ENCODE peak calls at places on chromosomes 6 and 20, in nine cellular contexts. One of them, this sample, is unnamed.

GRCh38 chr6:159062564-159062945 is 17.8 kb upstream of the TAGAP start:
- DNase-seq in breast epithelium: no peak
- DNase-seq in GM13976: peak; percentile 45
- DNase-seq in endothelial cell: no peak
- DNase-seq in GM13977: peak; percentile 46
- DNase-seq in uterus: no peak
- DNase-seq in OCI-LY7: peak; percentile 49
- DNase-seq in omental fat pad: no peak
- DNase-seq in tibial artery: no peak
- DNase-seq in this sample: peak; percentile 43

GRCh38 chr6:100202417-100203194 is 208.6 kb upstream of the MCHR2 start:
- DNase-seq in GM13977: no peak
- DNase-seq in OCI-LY7: no peak
- DNase-seq in tibial artery: no peak
- DNase-seq in omental fat pad: no peak
- DNase-seq in uterus: no peak
- DNase-seq in GM13976: no peak
- DNase-seq in breast epithelium: no peak
- DNase-seq in endothelial cell: no peak
- DNase-seq in this sample: no peak

GRCh38 chr6:80331522-80331921 is 225.1 kb downstream of the BCKDHB start:
- DNase-seq in tibial artery: no peak
- DNase-seq in breast epithelium: no peak
- DNase-seq in OCI-LY7: no peak
- DNase-seq in endothelial cell: no peak
- DNase-seq in uterus: no peak
- DNase-seq in omental fat pad: no peak
- DNase-seq in GM13976: no peak
- DNase-seq in GM13977: no peak
- DNase-seq in this sample: no peak

GRCh38 chr6:167331565-167331964 is 6.7 kb downstream of the TTLL2 start:
- DNase-seq in uterus: no peak
- DNase-seq in GM13977: no peak
- DNase-seq in breast epithelium: no peak
- DNase-seq in tibial artery: no peak
- DNase-seq in omental fat pad: no peak
- DNase-seq in GM13976: no peak
- DNase-seq in endothelial cell: no peak
- DNase-seq in OCI-LY7: no peak
- DNase-seq in this sample: no peak

GRCh38 chr20:61539706-61540360 is 287.8 kb downstream of the CDH4 start:
- DNase-seq in omental fat pad: no peak
- DNase-seq in GM13976: no peak
- DNase-seq in GM13977: no peak
- DNase-seq in uterus: no peak
- DNase-seq in OCI-LY7: no peak
- DNase-seq in endothelial cell: no peak
- DNase-seq in breast epithelium: no peak
- DNase-seq in tibial artery: no peak
- DNase-seq in this sample: no peak

GRCh38 chr6:119481098-119481497 is 131.5 kb upstream of the MAN1A1 start:
- DNase-seq in endothelial cell: no peak
- DNase-seq in breast epithelium: no peak
- DNase-seq in GM13977: no peak
- DNase-seq in GM13976: no peak
- DNase-seq in omental fat pad: no peak
- DNase-seq in tibial artery: no peak
- DNase-seq in uterus: no peak
- DNase-seq in OCI-LY7: no peak
- DNase-seq in this sample: no peak

GRCh38 chr6:105810105-105810921 is 275.8 kb upstream of the PRDM1 start:
- DNase-seq in OCI-LY7: no peak
- DNase-seq in GM13976: no peak
- DNase-seq in breast epithelium: no peak
- DNase-seq in omental fat pad: no peak
- DNase-seq in GM13977: no peak
- DNase-seq in uterus: peak; percentile 20
- DNase-seq in endothelial cell: no peak
- DNase-seq in tibial artery: no peak
- DNase-seq in this sample: peak; percentile 23

GRCh38 chr6:37807656-37808055 is 11.9 kb upstream of the ZFAND3 start:
- DNase-seq in tibial artery: no peak
- DNase-seq in omental fat pad: no peak
- DNase-seq in endothelial cell: no peak
- DNase-seq in uterus: no peak
- DNase-seq in breast epithelium: no peak
- DNase-seq in OCI-LY7: no peak
- DNase-seq in GM13977: no peak
- DNase-seq in GM13976: no peak
- DNase-seq in this sample: no peak

GRCh38 chr20:63697868-63698545 is 1.6 kb downstream of the TNFRSF6B start:
- DNase-seq in GM13976: no peak
- DNase-seq in OCI-LY7: no peak
- DNase-seq in breast epithelium: peak; percentile 49
- DNase-seq in tibial artery: peak; percentile 67
- DNase-seq in GM13977: no peak
- DNase-seq in endothelial cell: peak; percentile 8
- DNase-seq in uterus: no peak
- DNase-seq in omental fat pad: no peak
- DNase-seq in this sample: no peak

GRCh38 chr6:155779421-155779820 is 323.8 kb upstream of the NOX3 start:
- DNase-seq in omental fat pad: no peak
- DNase-seq in GM13976: no peak
- DNase-seq in OCI-LY7: no peak
- DNase-seq in endothelial cell: no peak
- DNase-seq in GM13977: no peak
- DNase-seq in uterus: no peak
- DNase-seq in breast epithelium: no peak
- DNase-seq in tibial artery: no peak
- DNase-seq in this sample: no peak

GRCh38 chr20:21127201-21127981 is 1.5 kb downstream of the KIZ start:
- DNase-seq in GM13977: no peak
- DNase-seq in uterus: no peak
- DNase-seq in omental fat pad: no peak
- DNase-seq in OCI-LY7: no peak
- DNase-seq in tibial artery: no peak
- DNase-seq in breast epithelium: no peak
- DNase-seq in endothelial cell: no peak
- DNase-seq in GM13976: no peak
- DNase-seq in this sample: no peak

GRCh38 chr6:68313911-68314310 is 321.2 kb upstream of the ADGRB3 start:
- DNase-seq in breast epithelium: no peak
- DNase-seq in GM13977: no peak
- DNase-seq in GM13976: no peak
- DNase-seq in OCI-LY7: no peak
- DNase-seq in uterus: no peak
- DNase-seq in tibial artery: no peak
- DNase-seq in endothelial cell: no peak
- DNase-seq in omental fat pad: no peak
- DNase-seq in this sample: no peak

GRCh38 chr6:125701354-125701668 is 48.1 kb upstream of the HEY2 start:
- DNase-seq in breast epithelium: no peak
- DNase-seq in OCI-LY7: no peak
- DNase-seq in GM13976: no peak
- DNase-seq in endothelial cell: no peak
- DNase-seq in tibial artery: no peak
- DNase-seq in omental fat pad: no peak
- DNase-seq in GM13977: no peak
- DNase-seq in uterus: no peak
- DNase-seq in this sample: no peak

GRCh38 chr6:41680182-41680965 is 42.1 kb downstream of the MDFI start:
- DNase-seq in uterus: no peak
- DNase-seq in tibial artery: peak; percentile 49
- DNase-seq in omental fat pad: no peak
- DNase-seq in GM13976: no peak
- DNase-seq in endothelial cell: no peak
- DNase-seq in breast epithelium: no peak
- DNase-seq in OCI-LY7: no peak
- DNase-seq in GM13977: no peak
- DNase-seq in this sample: no peak

GRCh38 chr20:17767624-17768023 is 67.9 kb downstream of the BANF2 start:
- DNase-seq in endothelial cell: no peak
- DNase-seq in GM13977: no peak
- DNase-seq in uterus: no peak
- DNase-seq in tibial artery: no peak
- DNase-seq in omental fat pad: no peak
- DNase-seq in OCI-LY7: no peak
- DNase-seq in breast epithelium: no peak
- DNase-seq in GM13976: no peak
- DNase-seq in this sample: no peak

GRCh38 chr6:49550413-49551125 is at the start of gene C6orf141:
- DNase-seq in omental fat pad: no peak
- DNase-seq in breast epithelium: peak; percentile 63
- DNase-seq in uterus: no peak
- DNase-seq in endothelial cell: peak; percentile 21
- DNase-seq in GM13977: peak; percentile 61
- DNase-seq in GM13976: peak; percentile 65
- DNase-seq in OCI-LY7: no peak
- DNase-seq in tibial artery: no peak
- DNase-seq in this sample: peak; percentile 68

GRCh38 chr6:132005177-132005576 is 54.0 kb upstream of the CCN2 start:
- DNase-seq in uterus: no peak
- DNase-seq in breast epithelium: no peak
- DNase-seq in omental fat pad: no peak
- DNase-seq in GM13976: no peak
- DNase-seq in endothelial cell: no peak
- DNase-seq in OCI-LY7: no peak
- DNase-seq in tibial artery: no peak
- DNase-seq in GM13977: no peak
- DNase-seq in this sample: no peak

GRCh38 chr20:45138451-45139300 is 14.4 kb upstream of the WFDC12 start:
- DNase-seq in endothelial cell: peak; percentile 70
- DNase-seq in GM13977: peak; percentile 41
- DNase-seq in tibial artery: no peak
- DNase-seq in uterus: no peak
- DNase-seq in GM13976: peak; percentile 53
- DNase-seq in breast epithelium: peak; percentile 67
- DNase-seq in omental fat pad: peak; percentile 35
- DNase-seq in OCI-LY7: peak; percentile 44
- DNase-seq in this sample: peak; percentile 46

GRCh38 chr20:33915726-33916331 is 77.9 kb upstream of the RALY start:
- DNase-seq in endothelial cell: peak; percentile 46
- DNase-seq in GM13976: peak; percentile 72
- DNase-seq in OCI-LY7: peak; percentile 58
- DNase-seq in GM13977: peak; percentile 70
- DNase-seq in breast epithelium: no peak
- DNase-seq in tibial artery: no peak
- DNase-seq in omental fat pad: no peak
- DNase-seq in uterus: no peak
- DNase-seq in this sample: peak; percentile 58

DNA sequence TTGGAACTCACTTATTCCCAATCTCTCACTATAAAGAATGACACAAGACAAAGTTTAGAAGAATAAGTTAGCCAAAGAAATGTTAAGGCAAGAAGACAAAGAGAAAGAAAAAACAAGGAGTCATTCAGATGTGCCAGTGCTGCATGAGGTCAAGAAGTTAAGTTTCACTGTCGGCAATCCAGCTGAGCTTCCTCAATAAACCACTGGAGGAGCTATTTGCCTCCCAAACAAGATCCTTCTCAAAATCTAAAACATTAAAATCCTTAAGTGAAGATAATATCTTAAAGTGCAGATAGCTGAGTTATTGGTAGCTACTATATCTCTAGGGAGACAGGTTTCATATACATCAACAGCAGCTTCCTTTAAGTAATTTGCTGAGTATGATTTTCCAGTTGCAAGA is 512.3 kb downstream of the HDGFL1 start:
- DNase-seq in GM13977: no peak
- DNase-seq in GM13976: no peak
- DNase-seq in endothelial cell: no peak
- DNase-seq in OCI-LY7: no peak
- DNase-seq in omental fat pad: no peak
- DNase-seq in tibial artery: no peak
- DNase-seq in breast epithelium: no peak
- DNase-seq in uterus: no peak
- DNase-seq in this sample: no peak
- TF ChIP-seq CTCF in GM13977: no peak
- TF ChIP-seq CTCF in GM13976: no peak
- TF ChIP-seq CTCF in endothelial cell: no peak
- TF ChIP-seq CTCF in OCI-LY7: peak; percentile 36
- TF ChIP-seq CTCF in omental fat pad: no peak
- TF ChIP-seq CTCF in tibial artery: no peak
- TF ChIP-seq CTCF in breast epithelium: no peak
- TF ChIP-seq CTCF in uterus: no peak
- TF ChIP-seq CTCF in this sample: no peak

GRCh38 chr20:36792422-36792821 is 18.9 kb upstream of the DSN1 start:
- DNase-seq in GM13977: peak; percentile 68
- DNase-seq in tibial artery: peak; percentile 80
- DNase-seq in OCI-LY7: peak; percentile 83
- DNase-seq in omental fat pad: no peak
- DNase-seq in breast epithelium: no peak
- DNase-seq in endothelial cell: peak; percentile 19
- DNase-seq in GM13976: no peak
- DNase-seq in uterus: peak; percentile 42
- DNase-seq in this sample: peak; percentile 73
- TF ChIP-seq CTCF in GM13977: peak; percentile 40
- TF ChIP-seq CTCF in tibial artery: peak; percentile 45
- TF ChIP-seq CTCF in OCI-LY7: peak; percentile 81
- TF ChIP-seq CTCF in omental fat pad: no peak
- TF ChIP-seq CTCF in breast epithelium: no peak
- TF ChIP-seq CTCF in endothelial cell: no peak
- TF ChIP-seq CTCF in GM13976: no peak
- TF ChIP-seq CTCF in uterus: no peak
- TF ChIP-seq CTCF in this sample: peak; percentile 43

DNA sequence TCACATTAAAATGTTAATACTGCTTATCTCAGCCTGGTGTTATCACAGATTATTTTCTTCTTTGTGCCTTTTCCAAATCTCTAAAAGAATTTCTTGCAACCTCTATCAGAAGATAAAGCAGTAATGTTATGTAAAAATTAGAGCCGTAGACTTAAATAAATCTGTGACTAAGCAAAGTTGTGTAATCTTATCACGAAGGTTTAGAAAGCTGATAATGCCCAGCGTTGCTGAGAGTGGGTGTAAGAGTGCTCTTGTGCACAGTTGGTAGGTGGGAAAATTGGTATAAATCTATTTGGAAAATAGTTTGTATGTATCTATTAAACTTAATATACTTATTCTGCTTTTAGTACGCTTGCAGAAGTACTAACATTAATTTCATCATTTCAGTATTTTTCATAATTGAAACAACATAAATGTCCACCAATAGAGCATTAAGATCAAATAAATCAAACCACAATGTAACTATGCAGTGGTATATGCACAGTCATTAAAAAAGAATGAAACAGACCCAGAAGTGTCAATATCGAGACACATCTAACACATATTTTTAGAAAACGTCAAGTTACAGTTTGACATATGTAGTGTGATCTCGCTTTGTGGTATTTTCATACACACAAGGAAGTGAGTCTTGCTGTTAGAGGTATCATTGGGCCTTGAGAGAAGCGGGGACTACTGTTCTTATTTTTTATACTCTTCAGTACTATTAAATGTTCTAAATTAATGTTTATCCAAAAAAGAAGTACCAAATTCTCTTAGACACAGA is 54.4 kb upstream of the PBOV1 start:
- DNase-seq in tibial artery: no peak
- DNase-seq in omental fat pad: no peak
- DNase-seq in GM13976: no peak
- DNase-seq in OCI-LY7: no peak
- DNase-seq in GM13977: no peak
- DNase-seq in endothelial cell: no peak
- DNase-seq in breast epithelium: no peak
- DNase-seq in uterus: no peak
- DNase-seq in this sample: no peak
- TF ChIP-seq CTCF in tibial artery: no peak
- TF ChIP-seq CTCF in omental fat pad: no peak
- TF ChIP-seq CTCF in GM13976: no peak
- TF ChIP-seq CTCF in OCI-LY7: no peak
- TF ChIP-seq CTCF in GM13977: no peak
- TF ChIP-seq CTCF in endothelial cell: no peak
- TF ChIP-seq CTCF in breast epithelium: no peak
- TF ChIP-seq CTCF in uterus: no peak
- TF ChIP-seq CTCF in this sample: no peak

GRCh38 chr20:38392356-38392755 is 42.8 kb downstream of the SNHG17 start:
- DNase-seq in OCI-LY7: no peak
- DNase-seq in endothelial cell: no peak
- DNase-seq in omental fat pad: no peak
- DNase-seq in tibial artery: no peak
- DNase-seq in GM13976: no peak
- DNase-seq in uterus: no peak
- DNase-seq in breast epithelium: no peak
- DNase-seq in GM13977: no peak
- DNase-seq in this sample: no peak
- TF ChIP-seq CTCF in OCI-LY7: no peak
- TF ChIP-seq CTCF in endothelial cell: no peak
- TF ChIP-seq CTCF in omental fat pad: no peak
- TF ChIP-seq CTCF in tibial artery: no peak
- TF ChIP-seq CTCF in GM13976: no peak
- TF ChIP-seq CTCF in uterus: no peak
- TF ChIP-seq CTCF in breast epithelium: no peak
- TF ChIP-seq CTCF in GM13977: no peak
- TF ChIP-seq CTCF in this sample: no peak

This sample was measured in GM20000.